ENCODE peak calls at places on chromosomes 5 and 9, in six cellular contexts. P is lower lobe of right lung; B is fibroblast of lung; R is uterus; M is ovary; G is CD8-positive, alpha-beta memory T cell. J is an unnamed sample. For H3K27me3 and H3K9me3, the result is how much of the 10 kb centered on the place peaks cover.

GRCh38 chr5:6748142-6748541 is 34.9 kb downstream of the TENT4A start:
- DNase-seq in P (no peak), B (no peak), R (no peak), M (no peak), G (no peak), J (no peak)

GRCh38 chr9:135126480-135127187 is 39.2 kb downstream of the OLFM1 start:
- DNase-seq in P (no peak), B (peak), R (no peak), M (no peak), G (no peak), J (no peak)

GRCh38 chr9:134955156-134955555 is 37.4 kb upstream of the FCN1 start:
- DNase-seq in P (no peak), B (no peak), R (no peak), M (no peak), G (no peak), J (no peak)

GRCh38 chr9:127417130-127418036 is 6.8 kb upstream of the ZNF79 start:
- DNase-seq in P (no peak), B (peak), R (no peak), M (no peak), G (no peak), J (no peak)

GRCh38 chr5:126358525-126358924 is 64.7 kb upstream of the GRAMD2B start:
- DNase-seq in P (no peak), B (peak), R (no peak), M (no peak), G (no peak), J (no peak)

GRCh38 chr5:157217289-157218024 is 36.8 kb downstream of the ITK start:
- DNase-seq in P (no peak), B (no peak), R (no peak), M (no peak), G (no peak), J (no peak)

GRCh38 chr9:99103505-99103904 is 1.4 kb upstream of the TGFBR1 start:
- DNase-seq in P (no peak), B (no peak), R (peak), M (no peak), G (no peak), J (no peak)

GRCh38 chr5:119829341-119829740 is 200.0 kb downstream of the FAM170A start:
- DNase-seq in P (no peak), B (no peak), R (no peak), M (no peak), G (no peak), J (peak)

GRCh38 chr5:6545770-6546690 is 86.8 kb downstream of the NSUN2 start:
- DNase-seq in P (no peak), B (no peak), R (no peak), M (no peak), G (no peak), J (no peak)

GRCh38 chr9:131382850-131383729 is 10.8 kb upstream of the PRRC2B start:
- DNase-seq in P (no peak), B (peak), R (peak), M (peak), G (no peak), J (peak)
- H3K4me3 ChIP-seq in P (no peak), B (no peak), R (no peak), M (no peak), G (no peak), J (no peak)

DNA sequence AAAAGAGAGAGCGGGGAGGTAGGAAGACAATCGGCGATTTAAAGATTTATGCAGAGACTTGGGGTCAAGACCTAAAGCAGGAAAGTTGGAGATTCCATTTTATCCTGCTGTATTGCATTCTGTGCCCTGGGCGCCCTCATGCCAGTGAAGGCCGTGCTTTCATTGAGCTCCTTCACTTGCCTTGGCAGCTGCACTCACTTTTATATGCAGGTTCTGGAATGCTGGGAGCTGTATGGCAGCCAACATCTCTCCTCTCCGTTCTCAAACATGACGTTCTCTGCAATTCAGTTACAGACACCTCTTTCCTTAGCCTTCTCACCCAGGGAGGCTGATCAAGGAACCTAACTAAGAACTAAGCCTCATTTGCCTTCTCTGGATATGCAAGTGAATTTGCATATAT is 29.4 kb upstream of the PURA start:
- DNase-seq in P (peak), B (peak), R (no peak), M (no peak), G (no peak), J (no peak)
- H3K27me3 ChIP-seq in P (under half), B (under half), R (under half), M (under half), G (under half), J (under half)

DNA sequence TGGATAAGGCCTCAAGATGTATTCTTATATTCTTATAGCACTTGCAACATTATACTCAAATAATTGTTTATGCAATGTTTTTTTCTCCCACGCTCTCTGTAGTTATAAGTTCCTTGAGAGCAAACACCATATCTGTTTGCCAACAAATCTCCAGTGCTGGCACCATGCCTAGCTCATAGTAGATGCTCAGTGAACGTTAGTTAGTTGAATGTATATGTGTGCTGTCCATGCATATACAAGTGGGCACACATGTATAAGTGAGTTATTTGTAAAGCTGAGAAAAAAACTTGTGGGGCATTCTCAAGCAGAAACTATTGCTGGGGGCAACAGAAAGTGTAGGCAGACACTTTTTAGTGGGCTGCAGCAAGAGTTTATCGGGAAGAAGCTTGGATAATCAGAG is 125.1 kb downstream of the RPS23 start:
- DNase-seq in P (no peak), B (no peak), R (no peak), M (no peak), G (no peak), J (no peak)
- H3K9me3 ChIP-seq in P (under half), B (under half), R (under half), M (under half), G (under half), J (under half)

DNA sequence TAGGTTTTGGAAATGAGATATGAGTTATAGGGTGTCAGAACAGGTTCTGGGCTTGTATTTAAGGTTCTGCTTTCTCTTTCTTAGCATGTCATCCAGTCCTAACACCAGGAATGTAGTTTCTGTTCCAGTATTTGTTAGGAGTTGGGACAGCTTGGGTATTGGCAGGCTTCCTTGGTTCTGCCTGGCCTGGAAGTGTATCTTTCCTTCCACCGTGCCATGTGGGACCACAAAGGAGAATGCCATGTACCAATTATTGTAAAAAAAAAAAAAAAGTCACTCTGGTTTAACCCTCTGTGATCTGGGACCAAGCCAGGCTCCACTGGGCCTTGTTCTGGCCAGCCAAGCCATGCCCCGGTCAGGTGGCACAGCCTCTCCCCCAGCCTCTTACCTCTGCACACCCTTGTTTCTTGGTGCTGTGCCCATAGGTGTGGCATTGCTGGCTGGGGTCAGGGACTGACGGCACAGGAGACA is 47.8 kb downstream of the ARHGAP26 start:
- DNase-seq in P (peak), B (no peak), R (no peak), M (no peak), G (no peak), J (no peak)
- H3K4me3 ChIP-seq in P (no peak), B (no peak), R (no peak), M (no peak), G (no peak), J (no peak)

GRCh38 chr5:572398-573019 is 39.6 kb upstream of the CEP72 start:
- DNase-seq in P (no peak), B (no peak), R (no peak), M (no peak), G (no peak), J (peak)
- H3K27me3 ChIP-seq in P (half or more), B (under half), R (under half), M (under half), G (under half), J (under half)

GRCh38 chr5:153941265-153941664 is 97.4 kb downstream of the FAM114A2 start:
- DNase-seq in P (no peak), B (no peak), R (no peak), M (no peak), G (no peak), J (no peak)
- H3K9me3 ChIP-seq in P (under half), B (under half), R (under half), M (under half), G (under half), J (under half)

GRCh38 chr5:88732181-88732633 is 150.8 kb downstream of the MEF2C start:
- DNase-seq in P (peak), B (peak), R (peak), M (no peak), G (no peak), J (no peak)

GRCh38 chr5:88732862-88733261 is 150.1 kb downstream of the MEF2C start:
- DNase-seq in P (no peak), B (no peak), R (no peak), M (no peak), G (no peak), J (peak)

GRCh38 chr5:88736494-88736893 is 146.5 kb downstream of the MEF2C start:
- DNase-seq in P (no peak), B (no peak), R (no peak), M (no peak), G (no peak), J (no peak)

GRCh38 chr5:88734983-88735382 is 148.0 kb downstream of the MEF2C start:
- DNase-seq in P (no peak), B (no peak), R (no peak), M (no peak), G (no peak), J (no peak)

DNA sequence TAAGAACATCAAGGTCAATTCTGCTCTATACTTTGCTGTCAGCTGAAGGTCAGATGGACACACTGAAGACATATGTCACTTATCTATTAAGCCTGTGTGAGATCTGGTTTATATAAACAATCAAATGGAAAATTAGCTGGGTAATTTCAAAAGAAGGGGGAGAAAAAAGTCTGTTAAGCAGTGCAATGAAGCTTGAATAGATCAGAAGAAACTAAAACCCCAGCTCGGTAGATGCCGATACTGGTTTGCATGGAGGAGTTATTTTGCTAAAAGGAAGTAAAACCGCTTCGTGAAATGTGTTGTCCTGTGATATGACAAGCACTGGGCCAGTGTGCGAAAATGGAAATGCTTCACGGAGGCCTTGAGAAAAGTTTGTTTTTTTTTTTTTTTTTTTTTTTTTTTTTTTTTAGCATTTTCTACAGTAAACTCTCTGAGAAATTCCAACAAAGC is 148.8 kb downstream of the MEF2C start:
- DNase-seq in P (no peak), B (no peak), R (no peak), M (peak), G (no peak), J (no peak)
- H3K4me3 ChIP-seq in P (no peak), B (no peak), R (no peak), M (no peak), G (no peak), J (no peak)

GRCh38 chr5:10331341-10331796 is 22.1 kb upstream of the MARCHF6 start:
- DNase-seq in P (peak), B (peak), R (peak), M (peak), G (no peak), J (no peak)

GRCh38 chr5:10328323-10328722 is 20.6 kb upstream of the CMBL start:
- DNase-seq in P (no peak), B (peak), R (no peak), M (no peak), G (no peak), J (no peak)

GRCh38 chr5:10329421-10329807 is 21.7 kb upstream of the CMBL start:
- DNase-seq in P (no peak), B (no peak), R (no peak), M (no peak), G (no peak), J (no peak)

GRCh38 chr5:10330511-10331105 is 22.9 kb upstream of the MARCHF6 start:
- DNase-seq in P (no peak), B (no peak), R (no peak), M (no peak), G (no peak), J (no peak)

DNA sequence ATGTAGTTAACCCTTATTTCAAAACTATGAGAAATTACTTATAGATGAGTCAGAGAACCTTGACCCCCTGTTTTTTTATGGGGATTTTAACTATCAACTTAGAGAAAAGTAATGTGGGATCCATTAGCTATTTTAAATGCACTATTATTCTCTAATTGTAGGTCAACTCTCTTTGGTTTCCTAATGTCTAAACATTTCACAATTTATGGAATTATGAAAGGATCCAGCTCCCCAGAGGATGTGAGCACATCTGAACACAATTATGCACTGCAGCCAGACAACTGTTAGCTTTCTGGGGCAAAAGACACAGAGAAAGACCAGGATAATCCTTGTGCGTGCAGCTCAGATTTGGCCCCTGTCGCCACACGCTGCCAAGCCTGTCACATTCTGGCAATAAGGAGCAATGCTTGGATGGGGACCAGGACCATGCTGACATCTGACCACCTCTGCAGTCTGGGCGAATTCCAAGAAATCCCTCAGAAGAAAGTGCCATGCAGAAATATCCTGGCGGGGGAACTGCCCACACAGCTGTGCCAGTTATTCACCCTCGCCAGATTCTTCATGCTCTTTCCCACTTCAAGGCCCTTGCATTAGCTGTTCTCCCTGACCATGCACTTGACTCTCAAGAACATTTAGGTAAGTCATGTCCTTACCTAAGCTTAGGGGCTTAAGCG is 22.2 kb upstream of the CMBL start:
- DNase-seq in P (no peak), B (peak), R (no peak), M (no peak), G (no peak), J (no peak)
- H3K27me3 ChIP-seq in P (under half), B (under half), R (under half), M (under half), G (under half), J (under half)

GRCh38 chr9:96818535-96818934 is 35.8 kb downstream of the ZNF782 start:
- DNase-seq in P (no peak), B (no peak), R (no peak), M (no peak), G (no peak), J (no peak)
- H3K9me3 ChIP-seq in P (half or more), B (under half), R (under half), M (under half), G (half or more), J (under half)

DNA sequence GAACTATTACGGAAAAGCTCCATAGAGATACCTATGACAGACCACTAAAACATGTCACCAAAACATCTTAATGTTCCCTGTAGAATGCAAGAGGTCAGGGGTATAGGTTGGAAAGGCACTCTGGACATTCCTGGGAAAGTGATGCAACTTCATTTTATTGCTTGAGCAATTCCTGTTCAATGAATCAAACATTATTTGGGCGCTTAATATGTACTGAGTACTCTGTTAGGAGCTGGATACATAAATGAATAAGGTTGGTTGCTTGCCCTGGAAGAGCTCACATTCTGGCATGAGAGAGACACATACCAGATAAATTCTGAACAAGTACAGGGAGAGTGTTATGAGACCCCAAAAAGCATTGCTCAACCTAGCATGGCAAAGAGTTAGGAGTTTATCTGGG is 408.9 kb upstream of the DMAC1 start:
- DNase-seq in P (no peak), B (peak), R (no peak), M (no peak), G (no peak), J (no peak)
- H3K4me3 ChIP-seq in P (no peak), B (no peak), R (no peak), M (no peak), G (no peak), J (no peak)